ENCODE peak calls at places on chromosomes 1 and 21, in ten cellular contexts. Y is spleen, E is thyroid gland, U is esophagus muscularis mucosa, B is sigmoid colon, N is A549, M is stomach, F is tibial nerve, Q is H1, H is K562. X is an unnamed sample. For H3K9me3, the result is how much of the 10 kb centered on the place peaks cover.

GRCh38 chr1:96445296-96445695 is 276.3 kb upstream of the PTBP2 start:
- DNase-seq in M (no peak), U (no peak), F (no peak), E (no peak), Y (no peak), Q (no peak), N (no peak), B (no peak), H (no peak), X (no peak)

GRCh38 chr1:206960676-206961386 is 9.4 kb downstream of the FCAMR start:
- DNase-seq in Q (no peak), F (no peak), Y (no peak), H (peak), E (no peak), N (no peak), U (no peak), B (no peak), M (no peak), X (no peak)

GRCh38 chr1:9253706-9254105 is 19.1 kb downstream of the H6PD start:
- DNase-seq in Q (no peak), N (no peak), H (no peak), E (no peak), U (no peak), B (no peak), Y (no peak), M (no peak), F (no peak), X (no peak)

GRCh38 chr1:51044834-51045233 is 57.2 kb upstream of the C1orf185 start:
- DNase-seq in H (no peak), Q (no peak), Y (no peak), E (no peak), N (no peak), B (no peak), U (no peak), M (no peak), F (no peak), X (no peak)

GRCh38 chr1:87226341-87226760 is 102.3 kb upstream of the LMO4 start:
- DNase-seq in H (no peak), B (peak), N (peak), Q (no peak), Y (no peak), U (no peak), M (peak), E (peak), F (peak), X (peak)

GRCh38 chr1:32539584-32540571 is 651 bp downstream of the ZBTB8A start:
- DNase-seq in U (no peak), E (peak), Q (peak), M (peak), H (peak), N (peak), F (no peak), Y (no peak), B (peak), X (peak)

GRCh38 chr1:204673909-204674701 is 11.4 kb downstream of the LRRN2 start:
- DNase-seq in N (no peak), E (peak), M (no peak), Y (no peak), F (no peak), B (no peak), U (no peak), H (no peak), Q (peak), X (no peak)

GRCh38 chr1:70438529-70438928 is 27.5 kb downstream of the CTH start:
- DNase-seq in F (no peak), H (no peak), B (no peak), U (no peak), N (no peak), Q (no peak), Y (no peak), M (no peak), E (no peak), X (no peak)

GRCh38 chr1:248906741-248907661 is 966 bp downstream of the PGBD2 start:
- DNase-seq in Y (no peak), M (no peak), F (no peak), U (no peak), B (no peak), E (no peak), Q (no peak), H (no peak), N (no peak), X (peak)

GRCh38 chr21:33899199-33899598 is 16.4 kb downstream of the ATP5PO start:
- DNase-seq in Q (no peak), E (no peak), B (peak), M (no peak), H (no peak), N (no peak), U (no peak), F (no peak), Y (no peak), X (no peak)

GRCh38 chr21:21200103-21200938 is 202.1 kb downstream of the NCAM2 start:
- DNase-seq in H (peak), F (peak), Q (no peak), E (no peak), N (peak), B (peak), M (no peak), U (no peak), Y (no peak), X (peak)

GRCh38 chr1:24004132-24004531 is 24.0 kb upstream of the SRSF10 start:
- DNase-seq in B (no peak), M (no peak), Y (no peak), N (no peak), U (no peak), E (no peak), Q (no peak), H (no peak), F (no peak), X (no peak)

GRCh38 chr1:223878598-223879325 is 33.0 kb upstream of the TP53BP2 start:
- DNase-seq in F (no peak), Y (no peak), H (no peak), U (no peak), N (no peak), B (no peak), M (no peak), Q (no peak), E (no peak), X (no peak)

GRCh38 chr1:23369335-23370013 is at the start of gene ZNF436:
- DNase-seq in N (peak), M (peak), B (peak), E (peak), F (peak), Y (peak), H (peak), U (no peak), Q (no peak), X (peak)

GRCh38 chr1:107689733-107690132 is 275.2 kb downstream of the VAV3 start:
- DNase-seq in N (no peak), U (no peak), F (no peak), M (no peak), E (no peak), Q (no peak), B (no peak), H (no peak), Y (no peak), X (no peak)

GRCh38 chr1:11594222-11594621 is 60.0 kb downstream of the FBXO2 start:
- DNase-seq in H (no peak), U (no peak), B (no peak), M (no peak), N (peak), E (no peak), F (no peak), Y (no peak), Q (no peak), X (no peak)
- H3K4me3 ChIP-seq in H (no peak), U (no peak), B (no peak), M (no peak), N (no peak), E (no peak), F (no peak), Y (no peak), Q (no peak), X (no peak)

DNA sequence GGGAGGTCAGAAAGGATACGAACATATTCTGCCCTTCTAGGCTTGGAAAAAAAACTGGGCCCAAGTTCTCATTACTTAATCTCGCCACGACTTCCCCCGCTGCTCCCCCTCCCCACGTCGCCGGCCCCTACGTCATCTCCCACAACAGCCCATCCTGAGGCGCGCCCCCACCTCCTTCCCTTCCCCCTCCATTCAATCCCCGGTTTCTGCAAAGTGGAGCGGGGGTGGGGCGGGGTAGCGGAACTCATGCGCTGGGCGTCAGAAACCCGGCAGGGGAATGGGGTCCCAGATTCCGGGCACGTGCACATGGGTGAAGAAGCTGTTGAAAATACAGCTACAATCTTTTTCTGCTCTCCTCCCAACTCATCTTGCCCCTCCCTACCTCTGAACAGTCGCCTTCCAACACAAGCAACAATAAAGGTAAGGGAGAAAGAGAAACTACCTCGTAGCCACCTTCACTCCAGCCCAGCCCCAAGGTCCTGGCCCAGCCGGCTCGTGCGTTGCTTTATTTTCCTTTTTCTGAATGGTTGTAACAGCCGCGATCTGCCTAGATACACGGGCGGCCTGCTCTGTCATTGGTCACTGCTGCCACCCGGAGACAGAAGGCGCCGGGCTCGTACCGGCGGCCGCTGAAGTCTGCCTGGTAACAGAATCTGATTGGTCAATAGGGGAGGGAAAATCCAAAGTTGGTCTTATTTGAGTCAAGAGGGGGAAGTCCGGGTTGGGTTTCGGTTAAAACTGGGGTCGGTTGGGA is at the start of gene RFX5:
- DNase-seq in B (peak), E (peak), Q (peak), U (peak), H (peak), Y (peak), F (peak), N (peak), M (peak), X (peak)
- TF ChIP-seq POLR2A in B (peak), E (peak), Q (peak), U (peak), H (peak), Y (no peak), F (no peak), N (peak), M (no peak), X (peak)

DNA sequence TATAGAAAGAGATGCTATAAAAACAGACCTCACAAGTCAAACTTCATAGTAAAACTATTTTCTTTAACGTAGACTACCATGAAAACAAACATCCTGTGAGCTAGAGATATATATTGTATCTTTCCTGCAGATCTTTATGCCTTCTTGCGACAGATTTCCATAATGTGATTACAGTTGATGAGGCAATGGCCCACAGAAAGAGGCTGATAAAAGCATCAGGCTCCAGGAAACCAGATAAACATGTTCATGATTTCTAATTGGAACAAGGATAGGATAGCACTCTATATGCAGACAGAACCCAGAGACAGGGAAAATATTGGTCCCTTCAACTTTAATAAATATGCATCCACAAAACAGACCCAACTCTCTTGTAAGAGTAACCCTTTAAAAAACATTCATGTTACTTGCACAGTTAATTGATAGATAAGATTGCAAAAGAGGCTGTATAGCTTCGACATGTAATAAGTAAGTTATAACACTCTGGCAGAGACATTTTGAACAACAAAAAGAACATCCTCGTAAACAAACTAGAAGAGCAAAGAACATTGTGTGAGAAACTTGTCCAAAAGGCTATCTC is 329.4 kb downstream of the AGBL4 start:
- DNase-seq in Y (no peak), N (no peak), M (no peak), F (no peak), B (no peak), Q (no peak), U (no peak), E (no peak), H (no peak), X (no peak)
- H3K9me3 ChIP-seq in Y (under half), N (under half), M (under half), F (under half), B (under half), Q (half or more), U (under half), E (under half), H (under half), X (under half)

GRCh38 chr21:16004523-16004922 is 274.7 kb downstream of the USP25 start:
- DNase-seq in M (no peak), U (no peak), Q (no peak), H (no peak), F (no peak), Y (no peak), N (no peak), E (no peak), B (no peak), X (no peak)
- H3K4me3 ChIP-seq in M (no peak), U (no peak), Q (no peak), H (no peak), F (no peak), Y (no peak), N (no peak), E (no peak), B (no peak), X (no peak)

DNA sequence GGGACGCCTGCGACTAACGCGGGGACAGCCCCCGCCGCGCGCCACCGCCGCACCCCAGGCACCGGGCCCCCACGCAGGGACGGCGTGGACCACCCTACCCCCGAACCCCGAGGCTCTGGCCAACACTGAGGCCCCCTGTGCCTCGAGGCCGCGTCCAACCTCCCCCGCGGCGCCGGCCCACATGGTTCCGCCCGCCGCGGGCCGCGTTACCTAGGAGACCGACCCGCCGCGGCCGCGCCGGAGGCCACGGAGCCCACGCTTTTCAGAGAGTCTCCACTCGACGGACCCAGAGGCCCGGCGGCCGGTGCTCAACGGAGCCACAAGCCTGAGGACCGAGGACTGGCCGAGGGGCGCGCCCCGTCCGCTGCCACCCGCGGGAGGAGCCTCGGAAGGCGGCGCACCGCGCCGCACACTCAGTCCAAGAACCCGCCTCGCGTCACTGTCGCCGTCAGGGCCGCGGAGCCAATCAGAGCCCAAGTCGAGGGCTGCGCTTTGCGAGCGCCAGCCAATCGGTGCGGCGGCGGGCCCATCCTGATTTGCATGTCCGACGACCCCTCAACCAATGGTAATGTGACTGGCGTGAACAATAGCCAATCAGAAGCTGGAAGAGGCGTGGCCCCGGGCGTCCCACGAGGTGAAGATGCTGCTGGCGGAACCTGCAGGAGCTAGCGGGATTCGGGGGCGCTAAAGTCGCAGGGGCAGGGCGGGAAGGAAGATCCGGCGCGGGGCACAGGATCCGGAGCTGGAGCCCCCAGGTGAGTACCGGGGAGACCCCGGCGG is at the start of gene NPHP4:
- DNase-seq in B (peak), N (peak), E (peak), Q (peak), M (peak), Y (peak), F (peak), U (peak), H (peak), X (peak)
- TF ChIP-seq POLR2A in B (no peak), N (peak), E (peak), Q (no peak), M (no peak), Y (peak), F (peak), U (no peak), H (peak), X (peak)

DNA sequence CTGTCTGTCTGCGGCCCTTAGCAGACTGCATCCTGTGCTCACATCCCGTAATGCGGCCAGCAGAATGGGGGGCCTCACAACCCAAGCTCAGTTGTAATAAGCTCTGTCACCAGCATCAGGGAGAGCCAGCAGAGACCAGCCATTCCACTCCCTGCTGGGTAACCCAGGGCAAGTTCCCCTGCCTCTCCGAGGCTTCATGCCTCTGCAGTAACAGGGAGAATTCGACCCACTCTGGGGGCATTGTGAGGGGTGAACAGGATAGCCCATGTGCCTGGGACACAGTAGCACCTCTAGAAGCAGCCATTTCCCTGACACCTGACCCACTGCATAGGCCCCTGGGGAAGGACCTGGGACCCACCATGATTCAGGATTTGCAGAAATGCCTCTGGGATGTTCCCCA is 461.2 kb downstream of the MATN1 start:
- DNase-seq in F (no peak), B (peak), E (no peak), H (no peak), U (no peak), Y (peak), N (no peak), M (no peak), Q (no peak), X (no peak)
- H3K9me3 ChIP-seq in F (under half), B (under half), E (under half), H (under half), U (under half), Y (under half), N (under half), M (under half), Q (under half), X (under half)